ENCODE peak calls at places on chromosomes 5 and 9, in nine cellular contexts. R, V, F, L, W, G, E, N and Z are unnamed samples.

GRCh38 chr5:180358179-180358578 is 5.0 kb upstream of the GFPT2 start:
- DNase-seq in V (no peak), E (no peak), L (no peak), F (no peak), R (no peak), G (no peak), N (no peak), W (no peak), Z (no peak)

GRCh38 chr9:129332581-129332980 is 154.5 kb upstream of the IER5L start:
- DNase-seq in E (no peak), R (no peak), V (no peak), F (no peak), L (no peak), N (no peak), G (no peak), W (no peak), Z (no peak)

GRCh38 chr5:66945389-66946349 is 250.9 kb downstream of the CD180 start:
- DNase-seq in R (no peak), L (no peak), F (no peak), G (no peak), N (no peak), E (peak), W (no peak), V (no peak), Z (no peak)

GRCh38 chr5:164433471-164433870 is 928.1 kb downstream of the MAT2B start:
- DNase-seq in G (no peak), N (no peak), L (no peak), W (no peak), R (no peak), V (no peak), F (no peak), E (no peak), Z (no peak)

GRCh38 chr5:146840016-146840415 is 38.5 kb downstream of the PPP2R2B start:
- DNase-seq in L (no peak), W (no peak), G (no peak), V (no peak), R (no peak), F (no peak), E (no peak), N (no peak), Z (no peak)

GRCh38 chr5:138935466-138935865 is 60.3 kb upstream of the LRRTM2 start:
- DNase-seq in L (no peak), W (no peak), N (no peak), G (no peak), F (no peak), E (no peak), V (no peak), R (no peak), Z (no peak)

GRCh38 chr9:111622626-111623025 is 8.5 kb upstream of the DNAJC25 start:
- DNase-seq in G (no peak), W (no peak), F (no peak), E (no peak), V (peak), N (no peak), R (no peak), L (peak), Z (no peak)

GRCh38 chr9:137452761-137453642 is 6.1 kb downstream of the NSMF start:
- DNase-seq in R (no peak), N (no peak), L (no peak), W (no peak), F (no peak), E (no peak), V (no peak), G (no peak), Z (no peak)

GRCh38 chr5:17147225-17148120 is 70.0 kb upstream of the BASP1 start:
- DNase-seq in R (no peak), E (no peak), V (no peak), F (no peak), N (no peak), G (no peak), L (no peak), W (no peak), Z (no peak)

GRCh38 chr9:3880851-3881250 is 355.1 kb upstream of the RFX3 start:
- DNase-seq in L (no peak), R (no peak), V (no peak), W (no peak), E (no peak), N (no peak), F (no peak), G (no peak), Z (no peak)

GRCh38 chr5:127875235-127876021 is 172.2 kb downstream of the CCDC192 start:
- DNase-seq in L (peak), F (peak), V (peak), R (peak), N (peak), W (peak), E (peak), G (peak), Z (peak)

GRCh38 chr9:89684912-89685636 is 80.3 kb downstream of the GADD45G start:
- DNase-seq in F (no peak), N (no peak), W (no peak), R (no peak), L (no peak), V (no peak), G (no peak), E (no peak), Z (no peak)

GRCh38 chr9:111525056-111525977 is at the start of gene ZNF483:
- DNase-seq in E (peak), R (peak), V (peak), L (peak), N (no peak), W (peak), F (peak), G (peak), Z (peak)

GRCh38 chr5:5544094-5544663 is 121.7 kb downstream of the ICE1 start:
- DNase-seq in F (no peak), L (no peak), V (no peak), R (no peak), G (no peak), W (no peak), E (no peak), N (no peak), Z (no peak)

GRCh38 chr5:78504726-78505431 is 143.7 kb downstream of the LHFPL2 start:
- DNase-seq in G (peak), N (no peak), R (no peak), L (no peak), E (peak), V (peak), W (no peak), F (peak), Z (no peak)

GRCh38 chr9:3696368-3696767 is 170.6 kb upstream of the RFX3 start:
- DNase-seq in F (no peak), V (no peak), E (no peak), R (no peak), W (no peak), G (no peak), N (no peak), L (no peak), Z (no peak)

GRCh38 chr5:98016771-98017170 is 756.7 kb upstream of the RGMB start:
- DNase-seq in G (no peak), R (no peak), N (no peak), F (no peak), V (no peak), W (no peak), E (no peak), L (no peak), Z (no peak)

GRCh38 chr9:137880976-137881530 is 3.5 kb downstream of the CACNA1B start:
- DNase-seq in E (no peak), V (no peak), N (no peak), F (no peak), L (no peak), G (no peak), R (no peak), W (no peak), Z (no peak)

GRCh38 chr5:139410121-139410885 is 6.4 kb upstream of the SPATA24 start:
- DNase-seq in G (no peak), V (no peak), R (no peak), E (no peak), N (no peak), F (no peak), W (no peak), L (no peak), Z (no peak)

GRCh38 chr5:68683632-68684035 is 410.2 kb upstream of the SLC30A5 start:
- DNase-seq in W (no peak), G (no peak), L (no peak), N (no peak), F (peak), V (peak), R (no peak), E (no peak), Z (no peak)

GRCh38 chr5:170562166-170562565 is 58.3 kb downstream of the KCNIP1 start:
- DNase-seq in E (no peak), F (no peak), R (no peak), G (no peak), V (no peak), N (no peak), L (no peak), W (no peak), Z (no peak)

GRCh38 chr9:129442791-129443511 is 177.9 kb downstream of the C9orf50 start:
- DNase-seq in R (no peak), E (no peak), F (no peak), L (peak), W (no peak), V (no peak), G (no peak), N (no peak), Z (no peak)

GRCh38 chr5:95273956-95274520 is 10.9 kb downstream of the MCTP1 start:
- DNase-seq in L (no peak), V (no peak), R (no peak), G (no peak), W (no peak), E (no peak), N (no peak), F (no peak), Z (no peak)
- TF ChIP-seq MAX in L (no peak), V (no peak), R (no peak), G (no peak), W (no peak), E (no peak), N (no peak), F (no peak), Z (no peak)

DNA sequence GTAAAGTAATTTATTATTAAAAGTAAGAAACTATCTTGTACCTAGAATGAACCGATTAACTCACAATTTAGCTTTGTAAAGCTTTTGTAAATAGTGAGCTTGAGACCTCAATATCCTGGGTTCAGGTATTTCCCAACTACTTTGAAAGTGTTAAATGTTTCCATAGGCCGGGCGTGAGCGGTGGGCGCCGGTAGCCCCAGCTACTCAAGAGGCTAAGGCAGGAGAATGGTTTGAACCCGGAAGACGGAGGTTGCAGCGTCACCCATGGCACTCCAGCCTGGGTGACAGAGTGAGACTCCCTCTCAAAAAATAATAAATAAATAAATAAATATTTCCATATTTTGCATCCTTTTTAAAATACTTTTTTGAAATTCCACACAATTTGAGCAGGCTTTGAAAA is 1.5 kb upstream of the ANKH start:
- DNase-seq in W (no peak), L (no peak), E (no peak), R (no peak), N (no peak), V (no peak), F (no peak), G (no peak), Z (no peak)
- TF ChIP-seq MAX in W (no peak), L (no peak), E (no peak), R (no peak), N (no peak), V (no peak), F (no peak), G (no peak), Z (no peak)

GRCh38 chr9:96138616-96139015 is 163.4 kb downstream of the HSD17B3 start:
- DNase-seq in V (no peak), E (no peak), L (no peak), W (no peak), N (no peak), R (no peak), F (no peak), G (no peak), Z (no peak)

GRCh38 chr9:96140401-96141180 is 161.4 kb downstream of the HSD17B3 start:
- DNase-seq in W (no peak), N (no peak), G (no peak), V (no peak), L (no peak), E (no peak), R (no peak), F (no peak), Z (no peak)

GRCh38 chr9:96141666-96142065 is 160.3 kb downstream of the HSD17B3 start:
- DNase-seq in W (no peak), E (no peak), R (no peak), V (no peak), N (no peak), F (no peak), G (no peak), L (no peak), Z (no peak)

GRCh38 chr9:96137666-96138429 is 164.1 kb downstream of the HSD17B3 start:
- DNase-seq in R (no peak), G (no peak), W (no peak), L (no peak), E (no peak), N (no peak), F (no peak), V (no peak), Z (no peak)

DNA sequence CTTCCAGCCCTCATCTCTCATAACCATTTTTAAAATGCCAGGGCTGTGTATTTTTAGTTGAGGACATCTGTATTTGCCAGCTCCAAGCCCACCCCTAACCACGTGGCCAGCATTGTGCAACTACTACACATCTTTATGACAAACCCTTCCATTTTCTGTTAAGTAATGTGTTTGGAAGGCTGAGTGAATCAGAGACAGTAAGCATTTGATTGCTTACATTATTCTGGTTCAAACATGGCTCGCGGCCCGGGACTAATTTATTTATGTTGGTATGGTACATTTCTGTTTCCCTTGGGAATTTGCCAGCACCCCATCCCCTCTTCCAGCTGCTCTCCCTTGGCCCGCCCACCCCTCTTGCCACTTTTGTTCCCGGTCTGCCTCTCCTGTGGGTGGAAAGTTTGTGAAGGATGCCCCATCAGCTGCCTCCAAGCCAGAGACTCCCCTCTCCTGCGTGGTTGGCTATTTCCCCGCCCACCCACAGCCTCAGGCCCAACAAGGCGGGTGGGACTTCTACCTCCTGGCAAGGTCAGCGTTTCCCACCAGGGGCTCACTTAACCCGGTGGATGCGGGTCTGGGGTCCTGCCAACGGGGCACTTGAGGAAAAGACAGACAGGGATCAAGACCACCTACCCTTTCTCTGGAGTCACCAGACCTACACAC is 162.3 kb downstream of the HSD17B3 start:
- DNase-seq in E (peak), R (no peak), N (no peak), V (no peak), G (peak), F (no peak), W (no peak), L (no peak), Z (no peak)
- TF ChIP-seq MAX in E (no peak), R (no peak), N (no peak), V (peak), G (no peak), F (no peak), W (no peak), L (no peak), Z (no peak)

DNA sequence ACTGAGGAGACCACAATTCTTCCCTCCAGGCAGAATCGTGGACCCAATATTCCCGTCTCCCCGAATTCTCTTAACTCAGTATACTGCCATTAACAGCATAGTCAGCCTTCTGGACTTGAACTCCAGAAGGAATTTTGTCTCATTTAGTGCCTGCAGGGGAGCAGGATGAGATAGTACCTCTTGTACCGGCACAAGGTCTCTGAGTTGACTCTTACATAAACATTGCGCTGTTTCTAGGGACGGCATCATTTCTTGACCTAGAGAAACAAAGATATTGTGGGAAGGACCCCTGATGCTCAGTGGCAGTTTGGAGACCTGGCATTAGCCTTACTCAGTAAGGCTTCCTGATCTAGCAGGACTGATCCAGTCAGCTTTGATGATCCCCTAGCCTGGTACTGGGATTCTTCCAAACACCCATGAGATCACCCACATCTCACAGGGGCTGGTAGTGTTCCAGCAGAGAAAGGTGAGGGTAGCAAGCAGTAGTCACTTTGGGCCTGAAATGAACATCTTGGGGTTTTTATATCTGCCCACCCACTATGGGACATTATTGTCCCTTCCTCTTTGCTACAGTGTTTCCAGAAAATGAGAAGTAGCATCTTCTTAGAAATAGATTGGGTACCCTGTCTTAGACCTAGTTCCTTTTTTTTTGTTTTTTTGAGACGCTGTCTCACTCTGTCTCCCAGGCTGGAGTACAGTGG is 249.0 kb upstream of the ANKRD55 start:
- DNase-seq in N (no peak), R (no peak), F (no peak), L (no peak), V (no peak), G (peak), W (no peak), E (no peak), Z (no peak)
- TF ChIP-seq MAX in N (no peak), R (no peak), F (no peak), L (no peak), V (no peak), G (no peak), W (no peak), E (no peak), Z (no peak)